ENCODE peak calls at places on chromosomes 16 and 17, in eight cellular contexts. One of them, this sample, is unnamed.
A peak's percentile ranks its signal among the peaks of the same experiment; 100 is the strongest.

GRCh38 chr17:72691601-72692000 is 400.9 kb downstream of the SLC39A11 start:
- DNase-seq in AG09309: peak; percentile 74
- DNase-seq in astrocyte of the cerebellum: peak; percentile 13
- DNase-seq in bronchial epithelial cell: peak; percentile 70
- DNase-seq in lower leg skin: no peak
- DNase-seq in astrocyte of the spinal cord: peak; percentile 84
- DNase-seq in upper lobe of right lung: no peak
- DNase-seq in neural crest cell: no peak
- DNase-seq in this sample: no peak

GRCh38 chr16:265711-266110 is 10.0 kb downstream of the RGS11 start:
- DNase-seq in AG09309: no peak
- DNase-seq in astrocyte of the cerebellum: no peak
- DNase-seq in bronchial epithelial cell: peak; percentile 26
- DNase-seq in lower leg skin: no peak
- DNase-seq in astrocyte of the spinal cord: no peak
- DNase-seq in upper lobe of right lung: no peak
- DNase-seq in neural crest cell: no peak
- DNase-seq in this sample: no peak

GRCh38 chr17:57666946-57667345 is 78.2 kb downstream of the CCDC182 start:
- DNase-seq in AG09309: no peak
- DNase-seq in astrocyte of the cerebellum: no peak
- DNase-seq in bronchial epithelial cell: no peak
- DNase-seq in lower leg skin: no peak
- DNase-seq in astrocyte of the spinal cord: no peak
- DNase-seq in upper lobe of right lung: peak; percentile 44
- DNase-seq in neural crest cell: no peak
- DNase-seq in this sample: no peak

GRCh38 chr17:28071891-28072606 is 29.6 kb downstream of the NLK start:
- DNase-seq in AG09309: no peak
- DNase-seq in astrocyte of the cerebellum: peak; percentile 4
- DNase-seq in bronchial epithelial cell: no peak
- DNase-seq in lower leg skin: no peak
- DNase-seq in astrocyte of the spinal cord: peak; percentile 45
- DNase-seq in upper lobe of right lung: no peak
- DNase-seq in neural crest cell: no peak
- DNase-seq in this sample: no peak

GRCh38 chr17:5557485-5557884 is 26.8 kb downstream of the NLRP1 start:
- DNase-seq in AG09309: peak; percentile 31
- DNase-seq in astrocyte of the cerebellum: peak; percentile 18
- DNase-seq in bronchial epithelial cell: peak; percentile 63
- DNase-seq in lower leg skin: no peak
- DNase-seq in astrocyte of the spinal cord: peak; percentile 22
- DNase-seq in upper lobe of right lung: no peak
- DNase-seq in neural crest cell: no peak
- DNase-seq in this sample: peak; percentile 19

GRCh38 chr16:30473231-30474061 is 904 bp downstream of the ITGAL start:
- DNase-seq in AG09309: no peak
- DNase-seq in astrocyte of the cerebellum: no peak
- DNase-seq in bronchial epithelial cell: no peak
- DNase-seq in lower leg skin: no peak
- DNase-seq in astrocyte of the spinal cord: no peak
- DNase-seq in upper lobe of right lung: peak; percentile 67
- DNase-seq in neural crest cell: no peak
- DNase-seq in this sample: no peak

GRCh38 chr17:2939714-2940351 is 123.6 kb downstream of the OR1D5 start:
- DNase-seq in AG09309: no peak
- DNase-seq in astrocyte of the cerebellum: no peak
- DNase-seq in bronchial epithelial cell: no peak
- DNase-seq in lower leg skin: no peak
- DNase-seq in astrocyte of the spinal cord: no peak
- DNase-seq in upper lobe of right lung: no peak
- DNase-seq in neural crest cell: no peak
- DNase-seq in this sample: no peak

GRCh38 chr16:21166561-21166961 is 8.1 kb downstream of the LDAF1 start:
- DNase-seq in AG09309: no peak
- DNase-seq in astrocyte of the cerebellum: peak; percentile 31
- DNase-seq in bronchial epithelial cell: no peak
- DNase-seq in lower leg skin: no peak
- DNase-seq in astrocyte of the spinal cord: peak; percentile 65
- DNase-seq in upper lobe of right lung: no peak
- DNase-seq in neural crest cell: no peak
- DNase-seq in this sample: no peak

GRCh38 chr17:71527311-71527710 is 593.5 kb upstream of the SOX9 start:
- DNase-seq in AG09309: no peak
- DNase-seq in astrocyte of the cerebellum: peak; percentile 23
- DNase-seq in bronchial epithelial cell: peak; percentile 76
- DNase-seq in lower leg skin: no peak
- DNase-seq in astrocyte of the spinal cord: no peak
- DNase-seq in upper lobe of right lung: no peak
- DNase-seq in neural crest cell: no peak
- DNase-seq in this sample: no peak

GRCh38 chr17:31388770-31389672 is 2.5 kb upstream of the RAB11FIP4 start:
- DNase-seq in AG09309: no peak
- DNase-seq in astrocyte of the cerebellum: no peak
- DNase-seq in bronchial epithelial cell: no peak
- DNase-seq in lower leg skin: no peak
- DNase-seq in astrocyte of the spinal cord: no peak
- DNase-seq in upper lobe of right lung: no peak
- DNase-seq in neural crest cell: peak; percentile 55
- DNase-seq in this sample: no peak

GRCh38 chr16:69179255-69180010 is 7.5 kb upstream of the SNTB2 start:
- DNase-seq in AG09309: peak; percentile 81
- DNase-seq in astrocyte of the cerebellum: peak; percentile 86
- DNase-seq in bronchial epithelial cell: peak; percentile 43
- DNase-seq in lower leg skin: peak; percentile 83
- DNase-seq in astrocyte of the spinal cord: peak; percentile 81
- DNase-seq in upper lobe of right lung: no peak
- DNase-seq in neural crest cell: no peak
- DNase-seq in this sample: peak; percentile 89

GRCh38 chr17:68704897-68705296 is 103.7 kb upstream of the FAM20A start:
- DNase-seq in AG09309: peak; percentile 86
- DNase-seq in astrocyte of the cerebellum: no peak
- DNase-seq in bronchial epithelial cell: no peak
- DNase-seq in lower leg skin: no peak
- DNase-seq in astrocyte of the spinal cord: peak; percentile 40
- DNase-seq in upper lobe of right lung: no peak
- DNase-seq in neural crest cell: no peak
- DNase-seq in this sample: peak; percentile 95

GRCh38 chr16:12317121-12317810 is 340.7 kb downstream of the SNX29 start:
- DNase-seq in AG09309: no peak
- DNase-seq in astrocyte of the cerebellum: no peak
- DNase-seq in bronchial epithelial cell: no peak
- DNase-seq in lower leg skin: no peak
- DNase-seq in astrocyte of the spinal cord: no peak
- DNase-seq in upper lobe of right lung: no peak
- DNase-seq in neural crest cell: no peak
- DNase-seq in this sample: no peak

GRCh38 chr16:49019826-49020401 is 261.7 kb downstream of the CBLN1 start:
- DNase-seq in AG09309: no peak
- DNase-seq in astrocyte of the cerebellum: no peak
- DNase-seq in bronchial epithelial cell: no peak
- DNase-seq in lower leg skin: no peak
- DNase-seq in astrocyte of the spinal cord: peak; percentile 67
- DNase-seq in upper lobe of right lung: no peak
- DNase-seq in neural crest cell: no peak
- DNase-seq in this sample: no peak

GRCh38 chr16:81567987-81568748 is 123.6 kb downstream of the CMIP start:
- DNase-seq in AG09309: peak; percentile 20
- DNase-seq in astrocyte of the cerebellum: peak; percentile 59
- DNase-seq in bronchial epithelial cell: peak; percentile 66
- DNase-seq in lower leg skin: no peak
- DNase-seq in astrocyte of the spinal cord: peak; percentile 58
- DNase-seq in upper lobe of right lung: no peak
- DNase-seq in neural crest cell: no peak
- DNase-seq in this sample: no peak

GRCh38 chr16:15644306-15644961 is 1.5 kb upstream of the MARF1 start:
- DNase-seq in AG09309: peak; percentile 55
- DNase-seq in astrocyte of the cerebellum: no peak
- DNase-seq in bronchial epithelial cell: peak; percentile 98
- DNase-seq in lower leg skin: peak; percentile 29
- DNase-seq in astrocyte of the spinal cord: no peak
- DNase-seq in upper lobe of right lung: no peak
- DNase-seq in neural crest cell: no peak
- DNase-seq in this sample: peak; percentile 67

GRCh38 chr16:58016841-58017446 is 8.6 kb upstream of the MMP15 start:
- DNase-seq in AG09309: no peak
- DNase-seq in astrocyte of the cerebellum: no peak
- DNase-seq in bronchial epithelial cell: no peak
- DNase-seq in lower leg skin: no peak
- DNase-seq in astrocyte of the spinal cord: no peak
- DNase-seq in upper lobe of right lung: peak; percentile 48
- DNase-seq in neural crest cell: no peak
- DNase-seq in this sample: no peak

GRCh38 chr17:76781056-76781982 is 43.4 kb downstream of the MFSD11 start:
- DNase-seq in AG09309: no peak
- DNase-seq in astrocyte of the cerebellum: no peak
- DNase-seq in bronchial epithelial cell: no peak
- DNase-seq in lower leg skin: no peak
- DNase-seq in astrocyte of the spinal cord: no peak
- DNase-seq in upper lobe of right lung: no peak
- DNase-seq in neural crest cell: no peak
- DNase-seq in this sample: no peak
- TF ChIP-seq CTCF in AG09309: no peak
- TF ChIP-seq CTCF in astrocyte of the cerebellum: no peak
- TF ChIP-seq CTCF in bronchial epithelial cell: peak; percentile 9
- TF ChIP-seq CTCF in lower leg skin: no peak
- TF ChIP-seq CTCF in astrocyte of the spinal cord: peak; percentile 10
- TF ChIP-seq CTCF in upper lobe of right lung: no peak
- TF ChIP-seq CTCF in neural crest cell: no peak
- TF ChIP-seq CTCF in this sample: no peak

DNA sequence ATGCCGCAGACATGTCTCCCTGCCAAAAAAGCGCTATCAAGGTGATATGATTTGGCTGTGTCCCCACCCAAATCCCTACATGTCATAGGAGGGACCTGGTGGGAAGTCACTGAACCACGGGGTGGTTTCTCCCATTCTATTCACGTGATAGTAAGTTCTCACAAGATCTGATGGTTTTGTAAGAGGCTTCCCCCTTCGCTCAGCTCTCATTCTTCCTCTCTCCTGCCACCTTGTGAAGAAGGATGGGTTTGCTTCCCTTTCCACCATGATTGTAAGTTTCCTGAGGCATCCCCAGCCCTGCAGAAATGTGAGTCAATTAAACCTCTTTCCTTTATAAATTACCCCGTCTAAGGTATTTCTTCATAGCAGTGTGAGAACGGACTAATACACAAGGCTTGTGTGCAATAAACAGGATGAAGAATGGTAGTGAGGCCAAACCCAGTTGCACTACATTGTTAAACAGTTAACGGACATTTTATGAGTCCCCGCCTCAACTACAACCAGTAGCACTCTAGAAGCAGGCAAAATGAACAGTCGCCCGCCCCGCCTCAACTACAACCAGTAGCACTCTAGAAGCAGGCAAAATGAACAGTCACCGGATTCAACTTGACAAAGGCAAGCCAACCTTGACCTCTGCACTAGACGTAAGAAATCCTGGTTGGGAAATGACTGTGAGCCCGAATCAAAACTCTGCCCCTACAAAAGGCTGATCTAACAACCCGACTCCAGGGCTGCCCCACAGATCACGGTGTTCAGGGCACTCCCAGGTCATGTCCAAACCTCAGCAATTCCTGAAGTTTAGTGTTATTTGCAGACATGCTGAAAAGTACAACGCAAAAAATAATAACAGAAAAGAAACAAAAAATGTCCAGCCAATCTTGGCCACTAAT is 26.3 kb downstream of the VPS53 start:
- DNase-seq in AG09309: no peak
- DNase-seq in astrocyte of the cerebellum: peak; percentile 35
- DNase-seq in bronchial epithelial cell: no peak
- DNase-seq in lower leg skin: no peak
- DNase-seq in astrocyte of the spinal cord: peak; percentile 36
- DNase-seq in upper lobe of right lung: no peak
- DNase-seq in neural crest cell: no peak
- DNase-seq in this sample: no peak
- TF ChIP-seq CTCF in AG09309: peak; percentile 35
- TF ChIP-seq CTCF in astrocyte of the cerebellum: peak; percentile 54
- TF ChIP-seq CTCF in bronchial epithelial cell: no peak
- TF ChIP-seq CTCF in lower leg skin: no peak
- TF ChIP-seq CTCF in astrocyte of the spinal cord: peak; percentile 38
- TF ChIP-seq CTCF in upper lobe of right lung: peak; percentile 28
- TF ChIP-seq CTCF in neural crest cell: peak; percentile 51
- TF ChIP-seq CTCF in this sample: peak; percentile 32

GRCh38 chr17:44065668-44066203 is 735 bp downstream of the LSM12 start:
- DNase-seq in AG09309: no peak
- DNase-seq in astrocyte of the cerebellum: no peak
- DNase-seq in bronchial epithelial cell: no peak
- DNase-seq in lower leg skin: no peak
- DNase-seq in astrocyte of the spinal cord: peak; percentile 16
- DNase-seq in upper lobe of right lung: no peak
- DNase-seq in neural crest cell: no peak
- DNase-seq in this sample: no peak

GRCh38 chr17:44062871-44063270 is 3.6 kb downstream of the LSM12 start:
- DNase-seq in AG09309: no peak
- DNase-seq in astrocyte of the cerebellum: no peak
- DNase-seq in bronchial epithelial cell: no peak
- DNase-seq in lower leg skin: no peak
- DNase-seq in astrocyte of the spinal cord: no peak
- DNase-seq in upper lobe of right lung: no peak
- DNase-seq in neural crest cell: no peak
- DNase-seq in this sample: no peak

GRCh38 chr17:44066204-44066930 is at the start of gene LSM12:
- DNase-seq in AG09309: no peak
- DNase-seq in astrocyte of the cerebellum: peak; percentile 74
- DNase-seq in bronchial epithelial cell: peak; percentile 74
- DNase-seq in lower leg skin: peak; percentile 83
- DNase-seq in astrocyte of the spinal cord: peak; percentile 92
- DNase-seq in upper lobe of right lung: peak; percentile 97
- DNase-seq in neural crest cell: peak; percentile 91
- DNase-seq in this sample: peak; percentile 72

GRCh38 chr17:44061446-44061845 is 5.0 kb downstream of the LSM12 start:
- DNase-seq in AG09309: no peak
- DNase-seq in astrocyte of the cerebellum: no peak
- DNase-seq in bronchial epithelial cell: no peak
- DNase-seq in lower leg skin: no peak
- DNase-seq in astrocyte of the spinal cord: no peak
- DNase-seq in upper lobe of right lung: no peak
- DNase-seq in neural crest cell: no peak
- DNase-seq in this sample: no peak

GRCh38 chr17:44063704-44064639 is 2.5 kb downstream of the LSM12 start:
- DNase-seq in AG09309: no peak
- DNase-seq in astrocyte of the cerebellum: no peak
- DNase-seq in bronchial epithelial cell: no peak
- DNase-seq in lower leg skin: no peak
- DNase-seq in astrocyte of the spinal cord: no peak
- DNase-seq in upper lobe of right lung: no peak
- DNase-seq in neural crest cell: no peak
- DNase-seq in this sample: no peak
- TF ChIP-seq CTCF in AG09309: no peak
- TF ChIP-seq CTCF in astrocyte of the cerebellum: no peak
- TF ChIP-seq CTCF in bronchial epithelial cell: no peak
- TF ChIP-seq CTCF in lower leg skin: no peak
- TF ChIP-seq CTCF in astrocyte of the spinal cord: no peak
- TF ChIP-seq CTCF in upper lobe of right lung: no peak
- TF ChIP-seq CTCF in neural crest cell: no peak
- TF ChIP-seq CTCF in this sample: no peak

DNA sequence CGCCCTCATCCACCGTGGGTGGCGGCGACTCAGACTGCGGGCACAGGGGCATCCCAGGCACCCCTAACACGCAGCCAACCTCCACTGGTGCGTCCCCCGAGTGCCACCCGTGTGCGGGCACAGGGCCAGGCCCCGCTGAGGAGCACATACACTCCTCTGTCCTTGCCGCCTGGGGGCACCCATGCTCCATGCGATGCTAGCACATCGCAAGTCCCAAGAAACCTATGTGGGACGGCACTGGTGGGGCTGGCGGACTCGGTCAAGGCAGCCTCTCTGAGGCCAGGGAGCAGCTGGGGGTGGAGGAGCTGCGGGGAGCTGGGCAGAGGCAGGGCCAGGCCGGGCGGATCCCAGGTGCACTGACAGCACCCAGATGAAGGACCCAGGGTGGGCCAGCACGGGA is 4.0 kb downstream of the ZNF598 start:
- DNase-seq in AG09309: no peak
- DNase-seq in astrocyte of the cerebellum: no peak
- DNase-seq in bronchial epithelial cell: no peak
- DNase-seq in lower leg skin: no peak
- DNase-seq in astrocyte of the spinal cord: no peak
- DNase-seq in upper lobe of right lung: peak; percentile 74
- DNase-seq in neural crest cell: no peak
- DNase-seq in this sample: no peak
- TF ChIP-seq CTCF in AG09309: no peak
- TF ChIP-seq CTCF in astrocyte of the cerebellum: no peak
- TF ChIP-seq CTCF in bronchial epithelial cell: no peak
- TF ChIP-seq CTCF in lower leg skin: no peak
- TF ChIP-seq CTCF in astrocyte of the spinal cord: no peak
- TF ChIP-seq CTCF in upper lobe of right lung: peak; percentile 26
- TF ChIP-seq CTCF in neural crest cell: no peak
- TF ChIP-seq CTCF in this sample: no peak

This sample was measured in HFF-Myc.